ENCODE peak calls at places on chromosomes 3 and 15, in nine cellular contexts. F is transverse colon, C is GM12892, Y is SK-N-SH, B is sigmoid colon, G is breast epithelium, X is stomach, U is spleen, L is HCT116. D is an unnamed sample.
A peak's percentile ranks its signal among the peaks of the same experiment; 100 is the strongest.

GRCh38 chr15:72179950-72180581 is 17.5 kb downstream of the GRAMD2A start:
- DNase-seq in L (no peak), B (peak; percentile 79), G (no peak), C (no peak), Y (no peak), U (peak; percentile 47), F (no peak), X (no peak), D (no peak)

GRCh38 chr15:33234019-33234418 is 39.5 kb upstream of the FMN1 start:
- DNase-seq in Y (peak; percentile 43), X (no peak), C (no peak), G (no peak), B (no peak), L (peak; percentile 41), U (no peak), F (no peak), D (no peak)

GRCh38 chr3:10280177-10280529 is 12.6 kb downstream of the GHRL start:
- DNase-seq in U (peak; percentile 38), Y (no peak), L (no peak), X (no peak), G (no peak), F (no peak), B (no peak), C (no peak), D (no peak)

GRCh38 chr3:149908558-149908957 is 62.1 kb downstream of the PFN2 start:
- DNase-seq in U (no peak), F (no peak), Y (no peak), C (no peak), B (no peak), X (no peak), L (no peak), G (no peak), D (no peak)

GRCh38 chr3:36700537-36701248 is 63.7 kb downstream of the DCLK3 start:
- DNase-seq in G (no peak), C (peak; percentile 18), B (no peak), U (no peak), L (peak; percentile 33), X (no peak), F (no peak), Y (peak; percentile 73), D (peak; percentile 37)

GRCh38 chr15:66483131-66483566 is 14.4 kb downstream of the SNAPC5 start:
- DNase-seq in Y (no peak), C (no peak), F (no peak), B (no peak), X (no peak), L (no peak), G (no peak), U (no peak), D (no peak)

GRCh38 chr3:32009957-32010356 is 28.4 kb downstream of the ZNF860 start:
- DNase-seq in Y (no peak), L (no peak), U (no peak), G (no peak), C (no peak), X (no peak), F (no peak), B (no peak), D (no peak)

GRCh38 chr3:133426721-133427120 is 26.9 kb downstream of the BFSP2 start:
- DNase-seq in C (no peak), G (no peak), L (no peak), B (no peak), Y (no peak), F (no peak), X (no peak), U (no peak), D (no peak)

GRCh38 chr15:58038426-58039106 is 26.9 kb downstream of the ALDH1A2 start:
- DNase-seq in B (no peak), U (no peak), C (no peak), L (no peak), F (peak; percentile 52), G (no peak), X (peak; percentile 52), Y (no peak), D (no peak)

GRCh38 chr3:170760174-170760526 is 109.8 kb downstream of the RPL22L1 start:
- DNase-seq in G (no peak), L (no peak), F (no peak), Y (no peak), U (no peak), X (peak; percentile 48), B (no peak), C (no peak), D (no peak)

GRCh38 chr3:25397150-25397549 is 30.9 kb upstream of the RARB start:
- DNase-seq in U (no peak), Y (no peak), L (no peak), F (no peak), B (no peak), C (no peak), G (no peak), X (no peak), D (no peak)

DNA sequence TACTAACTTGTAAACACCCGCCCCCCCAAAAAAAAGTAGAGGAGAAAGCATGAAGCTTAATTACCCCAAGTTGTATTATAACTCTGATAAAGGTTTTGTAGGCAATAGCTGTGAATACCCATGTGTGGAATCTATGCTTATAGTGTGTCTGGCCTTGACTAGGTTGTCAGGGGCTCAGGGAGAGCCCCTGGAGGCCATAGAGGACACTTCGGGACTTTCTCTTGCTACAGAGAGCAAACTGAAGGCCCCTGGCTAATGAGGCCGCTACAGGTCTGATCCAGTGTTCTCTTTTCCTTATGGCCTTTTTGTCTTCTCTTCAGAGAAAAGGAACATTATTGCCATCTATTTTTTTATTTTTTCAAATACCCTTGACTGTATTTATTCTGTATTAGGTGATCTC is 19.1 kb upstream of the SCAANT1 start:
- DNase-seq in L (no peak), F (no peak), G (no peak), U (no peak), Y (peak; percentile 10), X (no peak), C (no peak), B (no peak), D (no peak)
- TF ChIP-seq POLR2AphosphoS5 in L (no peak), F (no peak), G (no peak), U (no peak), Y (no peak), X (no peak), C (no peak), B (no peak), D (no peak)

GRCh38 chr3:126497936-126498335 is 19.6 kb downstream of the UROC1 start:
- DNase-seq in C (no peak), Y (no peak), U (no peak), F (no peak), L (no peak), G (no peak), B (no peak), X (no peak), D (no peak)
- TF ChIP-seq POLR2AphosphoS5 in C (no peak), Y (no peak), U (no peak), F (no peak), L (no peak), G (no peak), B (no peak), X (no peak), D (no peak)

GRCh38 chr3:129440648-129441190 is 695 bp downstream of the IFT122 start:
- DNase-seq in X (no peak), F (no peak), C (no peak), B (no peak), G (no peak), Y (no peak), U (no peak), L (no peak), D (no peak)

GRCh38 chr3:129441215-129441614 is 1.2 kb downstream of the IFT122 start:
- DNase-seq in G (no peak), B (no peak), L (no peak), F (no peak), U (no peak), C (no peak), X (no peak), Y (no peak), D (no peak)

GRCh38 chr3:129442947-129443346 is 2.9 kb downstream of the IFT122 start:
- DNase-seq in G (no peak), U (no peak), C (no peak), F (no peak), X (no peak), Y (no peak), L (no peak), B (no peak), D (no peak)

GRCh38 chr3:129442486-129442885 is 2.5 kb downstream of the IFT122 start:
- DNase-seq in C (no peak), F (no peak), G (no peak), B (no peak), X (no peak), L (no peak), Y (no peak), U (no peak), D (no peak)

DNA sequence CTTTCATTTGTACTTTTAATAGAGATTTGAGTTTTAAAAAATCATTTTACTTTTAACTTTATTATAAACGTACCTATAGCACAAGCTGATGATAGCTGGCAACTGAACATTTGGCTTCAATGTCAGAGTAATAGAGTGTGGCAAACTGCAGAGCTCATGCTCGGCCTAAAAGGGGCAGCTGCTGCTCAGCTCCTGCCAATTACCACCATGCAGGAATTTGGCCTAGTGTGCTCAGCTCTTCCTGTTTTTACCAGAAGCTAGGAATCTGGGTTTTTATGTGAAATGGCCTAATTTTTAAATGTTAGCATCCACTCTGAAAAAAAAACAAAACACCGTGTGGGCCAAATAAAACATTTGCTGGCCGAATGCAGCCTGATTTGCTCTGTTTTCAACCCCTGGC is 1.8 kb downstream of the IFT122 start:
- DNase-seq in Y (peak; percentile 41), G (no peak), C (no peak), F (no peak), X (no peak), L (no peak), U (no peak), B (no peak), D (no peak)
- TF ChIP-seq POLR2AphosphoS5 in Y (no peak), G (peak; percentile 28), C (no peak), F (no peak), X (no peak), L (no peak), U (no peak), B (no peak), D (no peak)

DNA sequence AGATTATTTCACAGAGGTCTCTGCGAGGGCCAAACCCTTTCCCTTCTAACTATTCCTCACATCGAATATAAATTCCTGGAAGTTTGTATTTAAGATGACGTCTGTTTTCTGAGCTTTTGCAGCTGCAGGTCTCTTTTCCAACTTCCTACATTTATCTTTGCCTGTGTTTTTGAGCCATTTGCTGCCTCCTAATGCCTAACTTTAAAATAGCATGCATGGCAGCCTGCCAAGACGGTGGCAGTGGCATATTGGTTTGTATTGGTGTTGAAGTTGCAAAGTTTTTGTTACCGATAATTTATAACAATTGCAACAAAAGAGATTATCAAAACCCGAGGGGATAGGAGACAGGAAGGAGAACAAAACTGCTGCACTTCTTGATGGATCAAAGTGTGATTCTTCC is 187.1 kb upstream of the DNAJC19 start:
- DNase-seq in Y (peak; percentile 55), F (peak; percentile 43), L (peak; percentile 26), G (peak; percentile 76), B (peak; percentile 74), X (peak; percentile 79), C (no peak), U (no peak), D (no peak)
- TF ChIP-seq POLR2AphosphoS5 in Y (no peak), F (no peak), L (no peak), G (no peak), B (peak; percentile 64), X (no peak), C (no peak), U (no peak), D (no peak)

GRCh38 chr3:127992127-127992526 is 60.1 kb upstream of the SEC61A1 start:
- DNase-seq in B (no peak), X (no peak), U (no peak), L (no peak), G (no peak), F (no peak), Y (no peak), C (no peak), D (no peak)
- TF ChIP-seq POLR2AphosphoS5 in B (no peak), X (no peak), U (no peak), L (no peak), G (no peak), F (no peak), Y (no peak), C (no peak), D (no peak)